ENCODE peak calls at places on chromosomes 12 and 14, in four cellular contexts. V is fibroblast of villous mesenchyme; K is OCI-LY7; E is CD8-positive, alpha-beta T cell. P is an unnamed sample.

GRCh38 chr14:20460458-20461229 is 590 bp downstream of the PIP4P1 start:
- DNase-seq in V (peak; percentile 6), K (peak; percentile 73), E (peak; percentile 49), P (no peak)

GRCh38 chr14:92930737-92931602 is 8.0 kb downstream of the CHGA start:
- DNase-seq in V (peak; percentile 8), K (no peak), E (no peak), P (no peak)

GRCh38 chr14:76742961-76743360 is 18.3 kb upstream of the VASH1 start:
- DNase-seq in V (no peak), K (no peak), E (no peak), P (no peak)

GRCh38 chr12:97977870-97978269 is 515.3 kb downstream of the RMST start:
- DNase-seq in V (no peak), K (no peak), E (no peak), P (no peak)

GRCh38 chr12:56040151-56040550 is 1.6 kb upstream of the RPS26 start:
- DNase-seq in V (no peak), K (no peak), E (no peak), P (no peak)

GRCh38 chr14:33070474-33070873 is 131.8 kb downstream of the NPAS3 start:
- DNase-seq in V (no peak), K (no peak), E (no peak), P (no peak)

GRCh38 chr14:54730156-54730961 is 163.4 kb downstream of the SAMD4A start:
- DNase-seq in V (peak; percentile 96), K (peak; percentile 33), E (no peak), P (peak; percentile 62)

GRCh38 chr14:27392153-27392552 is 794.3 kb upstream of the NOVA1 start:
- DNase-seq in V (no peak), K (no peak), E (no peak), P (peak; percentile 78)

GRCh38 chr12:6183689-6184441 is 16.3 kb upstream of the CD9 start:
- DNase-seq in V (peak; percentile 66), K (no peak), E (no peak), P (peak; percentile 54)

GRCh38 chr12:54394281-54394719 is 9.8 kb upstream of the ZNF385A start:
- DNase-seq in V (peak; percentile 57), K (peak; percentile 76), E (no peak), P (peak; percentile 33)

GRCh38 chr12:47939009-47939601 is 24.3 kb upstream of the TMEM106C start:
- DNase-seq in V (no peak), K (no peak), E (no peak), P (no peak)

GRCh38 chr14:92103363-92103762 is 3.0 kb downstream of the ATXN3 start:
- DNase-seq in V (no peak), K (no peak), E (no peak), P (no peak)

GRCh38 chr14:32986791-32987545 is 48.3 kb downstream of the NPAS3 start:
- DNase-seq in V (peak; percentile 19), K (no peak), E (no peak), P (peak; percentile 73)

GRCh38 chr14:75497191-75497590 is 25.1 kb upstream of the BATF start:
- DNase-seq in V (no peak), K (no peak), E (no peak), P (no peak)

GRCh38 chr14:71551291-71551955 is 380.8 kb upstream of the RGS6 start:
- DNase-seq in V (peak; percentile 93), K (peak; percentile 47), E (no peak), P (peak; percentile 55)

DNA sequence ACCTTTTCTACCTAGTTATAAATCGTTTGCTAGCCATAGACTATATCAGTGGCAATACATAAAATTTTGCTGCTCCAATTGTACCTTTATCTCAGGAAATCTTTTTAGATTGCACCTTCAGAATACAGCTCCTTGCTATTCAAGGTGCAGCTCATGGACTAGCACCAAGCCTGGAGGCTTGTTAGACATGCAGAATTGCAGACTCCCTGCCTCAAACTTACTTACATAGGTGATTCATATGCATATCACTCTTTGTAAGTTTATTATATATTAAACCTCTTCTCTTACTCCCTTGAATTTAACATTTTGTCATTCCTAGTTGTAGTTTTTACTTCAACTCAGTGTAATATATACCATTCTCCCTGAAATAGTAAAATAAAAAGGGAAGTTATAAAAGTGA is 195.4 kb upstream of the PDZRN4 start:
- DNase-seq in V (no peak), K (no peak), E (no peak), P (no peak)
- H3K4me3 ChIP-seq in V (no peak overlapping the region), K (no peak overlapping the region), E (no peak overlapping the region), P (no peak overlapping the region)

GRCh38 chr14:69464829-69465228 is 19.7 kb upstream of the PLEKHD1 start:
- DNase-seq in V (peak; percentile 81), K (no peak), E (no peak), P (peak; percentile 90)
- TF ChIP-seq CTCF in V (no peak), K (no peak), E (no peak), P (no peak)

DNA sequence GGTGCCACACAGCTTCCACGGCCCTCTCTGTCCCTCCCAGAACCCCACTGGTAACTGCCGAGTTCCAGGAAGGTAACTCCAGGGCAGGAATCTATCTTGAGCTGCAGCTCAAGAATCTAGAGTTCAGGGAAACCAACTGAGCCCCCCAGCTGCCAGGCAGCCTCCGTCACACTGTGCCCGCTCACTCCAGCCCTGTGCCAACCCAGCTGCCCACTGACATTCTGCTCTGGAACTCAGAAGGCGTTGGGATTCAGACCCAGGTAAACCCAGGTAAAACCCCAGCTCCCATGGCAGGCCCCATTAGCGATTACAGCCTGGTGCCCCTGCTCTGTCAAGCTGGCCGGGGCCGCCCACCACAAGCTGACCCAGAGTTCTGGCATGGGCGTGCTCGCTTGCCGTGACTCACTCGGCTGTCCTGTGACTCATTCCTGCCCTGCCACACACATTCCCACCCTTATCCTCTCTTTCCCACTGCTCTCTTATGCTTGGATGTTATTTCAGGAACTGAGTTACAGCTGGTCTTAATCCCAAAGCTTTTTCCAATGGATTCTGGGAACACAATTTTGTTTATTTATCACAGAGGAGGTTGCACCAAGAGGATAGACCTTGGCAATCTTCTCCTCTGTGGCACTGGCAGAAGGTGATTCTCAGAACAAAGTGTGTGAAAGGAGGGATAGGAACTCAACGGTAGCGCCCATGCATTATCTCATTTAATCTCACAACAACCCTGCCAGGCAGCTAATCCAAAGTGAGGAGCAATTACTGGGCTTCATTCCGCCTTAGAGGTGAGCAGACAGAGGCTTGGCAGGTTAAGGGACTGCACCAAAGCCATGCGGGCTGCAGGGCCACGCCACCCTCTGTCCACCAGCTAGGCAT is 33.2 kb downstream of the SYNE3 start:
- DNase-seq in V (peak; percentile 98), K (no peak), E (no peak), P (peak; percentile 92)
- H3K4me3 ChIP-seq in V (no peak overlapping the region), K (no peak overlapping the region), E (no peak overlapping the region), P (no peak overlapping the region)

GRCh38 chr14:55979096-55979495 is 139.1 kb upstream of the PELI2 start:
- DNase-seq in V (no peak), K (no peak), E (no peak), P (no peak)
- TF ChIP-seq CTCF in V (no peak), K (no peak), E (no peak), P (no peak)

GRCh38 chr12:64782181-64782580 is 23.0 kb upstream of the GNS start:
- DNase-seq in V (no peak), K (no peak), E (no peak), P (no peak)
- H3K4me3 ChIP-seq in V (no peak overlapping the region), K (no peak overlapping the region), E (peak overlapping the region; percentile 48), P (no peak overlapping the region)